ENCODE peak calls at places on chromosomes 2 and 18, in eight cellular contexts. P, J, B, C, E, R, U and F are unnamed samples.

GRCh38 chr18:63316612-63317555 is 2.7 kb downstream of the BCL2 start:
- DNase-seq in P (no peak), J (no peak), B (no peak), C (no peak), E (no peak), R (peak; percentile 67), U (peak; percentile 17), F (no peak)

GRCh38 chr18:51857989-51858388 is 482.0 kb upstream of the DCC start:
- DNase-seq in P (no peak), J (no peak), B (no peak), C (no peak), E (no peak), R (no peak), U (no peak), F (no peak)

GRCh38 chr2:146385031-146385430 is 1459.8 kb upstream of the ACVR2A start:
- DNase-seq in P (no peak), J (no peak), B (no peak), C (no peak), E (no peak), R (peak; percentile 3), U (peak; percentile 29), F (no peak)

GRCh38 chr2:104790100-104790811 is 63.7 kb upstream of the POU3F3 start:
- DNase-seq in P (no peak), J (no peak), B (no peak), C (no peak), E (no peak), R (no peak), U (no peak), F (peak; percentile 24)

GRCh38 chr2:54589340-54590215 is 133.5 kb downstream of the SPTBN1 start:
- DNase-seq in P (no peak), J (no peak), B (peak; percentile 47), C (no peak), E (no peak), R (peak; percentile 68), U (peak; percentile 47), F (no peak)

GRCh38 chr18:3544537-3544936 is 94.6 kb downstream of the TGIF1 start:
- DNase-seq in P (no peak), J (no peak), B (no peak), C (no peak), E (no peak), R (no peak), U (no peak), F (no peak)

GRCh38 chr2:168180914-168181313 is 66.5 kb downstream of the STK39 start:
- DNase-seq in P (no peak), J (no peak), B (no peak), C (no peak), E (no peak), R (no peak), U (no peak), F (no peak)

GRCh38 chr2:173062806-173063205 is 12.8 kb upstream of the MAP3K20 start:
- DNase-seq in P (no peak), J (no peak), B (no peak), C (no peak), E (no peak), R (no peak), U (no peak), F (no peak)

GRCh38 chr2:60353406-60353800 is 200.1 kb downstream of the BCL11A start:
- DNase-seq in P (no peak), J (peak; percentile 38), B (no peak), C (no peak), E (no peak), R (peak; percentile 60), U (peak; percentile 71), F (no peak)